ENCODE peak calls at places on chromosomes 7 and 10, in seven cellular contexts. B is CD4-positive, CD25-positive, alpha-beta regulatory T cell; F is fibroblast of gingiva; N is cerebellum; G is hepatic stellate cell; V is NCI-H1694 treated with DMSO at 0.1 percent for 48 hours; K is stimulated activated CD8-positive, alpha-beta memory T cell treated with anti-CD3 and anti-CD28 coated beads, Interleukin-15, amount 100 ng/mL, for 24 hours. Z is an unnamed sample.

GRCh38 chr10:114504769-114505579 is 100.7 kb upstream of the AFAP1L2 start:
- DNase-seq in N (no peak), F (peak; percentile 97), B (no peak), G (peak; percentile 8), K (no peak), V (no peak), Z (no peak)

GRCh38 chr10:56370217-56371113 is 9.4 kb upstream of the ZWINT start:
- DNase-seq in K (no peak), V (no peak), B (peak; percentile 37), G (no peak), F (no peak), N (no peak), Z (peak; percentile 4)

GRCh38 chr10:16814081-16814480 is 3.1 kb downstream of the RSU1 start:
- DNase-seq in F (no peak), K (no peak), G (no peak), B (no peak), V (no peak), N (no peak), Z (no peak)

GRCh38 chr10:93904901-93905300 is 11.1 kb downstream of the SLC35G1 start:
- DNase-seq in G (no peak), N (peak; percentile 3), K (no peak), V (no peak), F (no peak), B (no peak), Z (no peak)

GRCh38 chr7:130154501-130155317 is 50.5 kb downstream of the TMEM209 start:
- DNase-seq in V (peak; percentile 92), K (no peak), G (no peak), F (no peak), N (peak; percentile 87), B (no peak), Z (peak; percentile 76)

GRCh38 chr7:70472580-70473239 is 659.2 kb upstream of the GALNT17 start:
- DNase-seq in B (no peak), G (no peak), F (no peak), K (no peak), N (no peak), V (no peak), Z (peak; percentile 6)

GRCh38 chr7:140754506-140754905 is 58.0 kb downstream of the NDUFB2 start:
- DNase-seq in F (no peak), B (no peak), N (no peak), G (no peak), V (no peak), K (no peak), Z (no peak)

GRCh38 chr7:137078781-137079180 is 210.3 kb downstream of the CHRM2 start:
- DNase-seq in V (no peak), N (no peak), F (no peak), B (no peak), G (no peak), K (no peak), Z (no peak)

GRCh38 chr7:30682131-30683083 is at the start of gene CRHR2:
- DNase-seq in V (peak; percentile 45), F (no peak), N (peak; percentile 36), K (no peak), B (peak; percentile 19), G (no peak), Z (peak; percentile 84)

GRCh38 chr7:22990588-22990949 is 23.4 kb downstream of the HYCC1 start:
- DNase-seq in G (no peak), B (no peak), V (no peak), K (no peak), N (no peak), F (peak; percentile 40), Z (no peak)

GRCh38 chr10:7817984-7818294 is 366 bp upstream of the TAF3 start:
- DNase-seq in N (no peak), G (no peak), V (no peak), K (no peak), F (no peak), B (no peak), Z (no peak)

GRCh38 chr10:28664369-28664740 is 13.0 kb upstream of the BAMBI start:
- DNase-seq in V (no peak), G (no peak), K (no peak), N (no peak), F (peak; percentile 11), B (no peak), Z (no peak)

Z was measured in NCI-H82.